ENCODE peak calls at places on chromosomes 6 and 20, in eight cellular contexts. C, L, N, Z, S, E, O and X are unnamed samples.

GRCh38 chr6:29502597-29502996 is 14.8 kb upstream of the MAS1L start:
- DNase-seq in S (no peak), E (peak), O (no peak), C (no peak), N (no peak), L (no peak), Z (peak), X (peak)

GRCh38 chr6:57138026-57138425 is 34.1 kb upstream of the BAG2 start:
- DNase-seq in O (no peak), L (no peak), S (no peak), E (no peak), N (no peak), Z (no peak), C (no peak), X (no peak)

GRCh38 chr6:24827970-24828369 is 29.3 kb upstream of the ARMH2 start:
- DNase-seq in O (no peak), Z (no peak), L (no peak), C (no peak), E (no peak), N (no peak), S (no peak), X (no peak)

GRCh38 chr20:9573598-9573997 is 59.2 kb downstream of the LAMP5 start:
- DNase-seq in O (no peak), L (no peak), Z (no peak), S (no peak), C (no peak), N (no peak), E (no peak), X (no peak)

GRCh38 chr6:129981598-129981997 is 36.8 kb upstream of the L3MBTL3 start:
- DNase-seq in O (no peak), Z (no peak), S (no peak), E (peak), C (no peak), N (no peak), L (peak), X (peak)

GRCh38 chr6:156773476-156773875 is 3.7 kb upstream of the ARID1B start:
- DNase-seq in S (no peak), E (no peak), O (no peak), C (no peak), L (no peak), N (no peak), Z (no peak), X (no peak)

GRCh38 chr6:149806127-149806526 is 56.6 kb downstream of the PCMT1 start:
- DNase-seq in Z (no peak), S (peak), N (no peak), L (no peak), O (no peak), E (peak), C (no peak), X (no peak)

GRCh38 chr6:41635365-41635764 is 2.9 kb upstream of the MDFI start:
- DNase-seq in N (no peak), S (no peak), E (no peak), O (no peak), L (no peak), C (no peak), Z (no peak), X (no peak)

GRCh38 chr6:33768644-33769120 is 20.2 kb downstream of the LEMD2 start:
- DNase-seq in Z (peak), N (peak), E (peak), C (peak), S (peak), O (peak), L (peak), X (peak)

GRCh38 chr6:11432091-11432490 is 105.5 kb upstream of the TMEM170B start:
- DNase-seq in C (no peak), O (no peak), Z (no peak), S (no peak), E (no peak), L (no peak), N (no peak), X (no peak)

GRCh38 chr20:41738584-41739193 is 120.5 kb upstream of the CHD6 start:
- DNase-seq in C (peak), E (peak), N (peak), L (peak), S (peak), O (peak), Z (peak), X (peak)

GRCh38 chr20:51750037-51750769 is 18.0 kb downstream of the ATP9A start:
- DNase-seq in S (peak), O (no peak), C (peak), N (peak), L (no peak), E (peak), Z (peak), X (peak)

GRCh38 chr20:51540585-51540984 is 1.9 kb downstream of the NFATC2 start:
- DNase-seq in O (no peak), S (no peak), C (no peak), L (no peak), Z (no peak), N (no peak), E (no peak), X (no peak)

GRCh38 chr6:148518371-148519156 is 175.9 kb downstream of the SASH1 start:
- DNase-seq in S (peak), Z (no peak), N (peak), O (no peak), C (no peak), L (no peak), E (no peak), X (no peak)

DNA sequence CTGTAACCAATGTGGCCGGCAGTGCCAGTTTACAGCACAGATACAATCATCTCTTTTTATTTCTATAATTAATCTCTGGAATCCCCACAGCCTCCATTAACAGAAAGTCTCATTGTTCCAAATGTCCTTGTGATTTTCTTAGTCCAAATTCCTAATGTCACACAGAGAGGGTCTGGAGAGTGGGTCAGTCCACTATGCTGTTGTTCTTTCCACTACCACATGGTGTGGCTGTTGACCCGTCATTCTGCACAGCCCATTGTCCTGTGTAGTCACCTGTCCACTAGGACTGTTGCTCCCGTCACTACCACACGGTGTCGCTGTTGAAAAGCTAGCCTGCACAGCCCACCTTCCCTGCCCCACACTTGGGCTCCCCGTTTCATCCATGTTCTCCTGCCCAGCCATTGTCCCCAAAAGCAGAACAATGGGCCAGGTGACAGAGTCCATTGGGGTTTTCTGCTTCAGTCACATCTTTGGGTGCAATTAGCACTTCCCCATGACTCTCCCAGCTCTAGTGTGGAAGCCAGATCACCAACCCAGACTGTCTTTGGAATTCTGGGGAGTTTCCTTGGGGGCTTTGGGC is 8.6 kb upstream of the LBP start:
- DNase-seq in S (no peak), C (no peak), E (no peak), O (no peak), N (no peak), Z (peak), L (no peak), X (peak)
- TF ChIP-seq CTCF in S (peak), C (no peak), E (peak), O (peak), N (peak), Z (peak), L (peak), X (peak)

GRCh38 chr6:89314692-89315091 is 407 bp downstream of the GABRR2 start:
- DNase-seq in N (no peak), E (no peak), S (no peak), O (no peak), C (no peak), L (no peak), Z (no peak), X (no peak)

GRCh38 chr6:89310929-89311328 is 4.2 kb downstream of the GABRR2 start:
- DNase-seq in Z (no peak), E (peak), N (no peak), O (no peak), S (peak), C (no peak), L (no peak), X (no peak)

GRCh38 chr6:89313006-89313405 is 2.1 kb downstream of the GABRR2 start:
- DNase-seq in Z (peak), S (peak), E (peak), C (peak), O (no peak), N (peak), L (no peak), X (peak)

GRCh38 chr6:89311530-89311852 is 3.6 kb downstream of the GABRR2 start:
- DNase-seq in O (no peak), Z (no peak), C (no peak), N (no peak), E (no peak), S (no peak), L (no peak), X (no peak)

DNA sequence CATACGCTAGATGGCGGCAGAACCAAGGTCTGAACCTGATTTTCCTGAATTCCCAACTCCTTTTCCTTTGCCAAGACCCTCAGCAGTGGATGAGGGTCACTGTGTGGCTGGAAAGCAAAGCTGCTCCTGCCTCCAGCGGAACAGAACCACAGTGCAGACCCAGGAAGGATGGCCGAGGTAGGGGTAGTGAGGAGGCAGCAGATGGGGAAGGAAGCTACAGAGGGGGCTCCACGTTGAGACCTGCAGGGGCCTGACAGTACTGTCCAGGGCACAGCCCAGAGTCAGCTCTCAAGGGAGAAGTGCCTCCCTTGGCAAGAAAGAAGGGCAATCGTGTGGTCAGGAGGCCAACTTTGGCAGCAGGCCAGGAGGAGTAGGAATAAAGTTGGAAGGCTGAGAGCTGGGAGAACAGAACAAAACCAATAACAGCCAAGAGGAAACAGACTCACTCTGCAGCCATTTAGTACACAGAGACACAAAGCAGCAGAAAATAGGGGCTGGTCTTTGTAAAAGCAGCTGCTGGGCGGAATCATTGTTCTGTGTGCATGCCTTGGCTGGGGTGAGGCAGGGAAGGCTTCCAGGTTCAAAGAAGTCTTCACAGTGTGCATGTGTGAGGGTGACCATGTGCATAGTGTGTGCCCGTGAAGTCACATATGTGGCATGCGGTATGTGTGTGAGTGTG is 3.1 kb downstream of the GABRR2 start:
- DNase-seq in O (no peak), L (no peak), S (peak), E (peak), C (peak), Z (peak), N (peak), X (peak)
- TF ChIP-seq CTCF in O (no peak), L (no peak), S (peak), E (peak), C (peak), Z (peak), N (peak), X (peak)

DNA sequence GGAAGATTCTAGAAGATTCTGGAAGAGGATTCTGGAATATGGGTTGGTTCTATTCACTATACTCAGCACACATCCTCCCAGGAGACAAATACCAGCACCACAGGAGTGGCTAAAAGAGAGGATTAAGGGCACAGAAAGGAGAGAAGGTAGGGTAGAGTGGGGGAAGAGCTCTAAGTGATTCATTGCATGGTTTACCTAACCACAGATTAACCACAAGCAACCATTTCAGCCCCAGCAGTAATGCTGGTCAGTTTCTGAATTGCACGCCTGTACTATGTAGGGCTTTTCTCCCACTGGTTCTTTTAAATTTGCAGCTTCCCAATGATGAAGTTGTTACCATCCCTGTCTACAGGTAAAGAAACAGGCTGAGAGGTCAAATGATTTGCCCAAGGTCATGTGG is 192.7 kb upstream of the PMEPA1 start:
- DNase-seq in O (peak), S (peak), N (no peak), Z (peak), E (peak), C (no peak), L (peak), X (peak)
- TF ChIP-seq CTCF in O (no peak), S (peak), N (no peak), Z (peak), E (peak), C (no peak), L (no peak), X (peak)

DNA sequence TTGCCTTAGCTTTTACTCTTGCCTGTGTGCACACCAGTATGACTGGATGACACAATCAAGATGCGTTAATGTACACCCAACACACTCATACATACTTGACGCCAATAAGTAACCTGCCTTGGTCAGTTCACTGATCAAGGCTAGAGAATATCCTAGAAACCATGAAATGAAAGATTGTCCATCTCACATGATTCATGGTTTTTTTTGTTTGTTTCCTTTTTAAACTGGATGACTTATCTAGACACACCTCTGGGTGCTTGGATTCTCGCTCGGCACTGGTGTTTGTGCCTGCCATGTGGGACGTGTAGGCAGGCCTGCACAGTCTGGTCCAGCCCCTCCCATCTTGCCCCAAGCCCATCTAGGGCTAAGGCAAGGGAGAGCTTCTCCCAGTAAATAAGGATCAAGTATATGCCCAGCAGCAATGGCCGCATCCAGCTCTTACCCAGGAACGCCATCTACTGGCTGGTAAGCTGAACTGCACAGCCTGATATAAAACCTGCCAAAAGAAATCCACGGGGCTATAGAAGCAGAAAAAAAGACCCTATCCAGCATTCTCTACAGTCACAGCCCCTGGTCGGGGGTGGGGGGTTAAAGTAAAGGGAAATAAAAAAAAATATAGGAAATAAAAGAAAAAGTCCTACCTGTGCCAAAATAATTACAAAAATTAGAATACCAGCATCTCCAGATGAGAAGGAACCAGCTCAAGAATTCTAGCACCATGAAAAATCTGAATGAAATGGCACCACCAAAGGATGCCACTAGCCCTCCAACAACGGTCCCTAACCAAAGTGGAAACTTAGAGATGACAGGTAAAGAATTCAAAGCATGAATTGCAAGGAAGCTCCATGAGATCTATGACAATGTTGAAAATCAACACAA is 73.3 kb downstream of the OTOR start:
- DNase-seq in Z (peak), L (peak), C (peak), N (no peak), S (peak), O (peak), E (peak), X (peak)
- TF ChIP-seq CTCF in Z (peak), L (peak), C (peak), N (peak), S (peak), O (peak), E (peak), X (peak)

DNA sequence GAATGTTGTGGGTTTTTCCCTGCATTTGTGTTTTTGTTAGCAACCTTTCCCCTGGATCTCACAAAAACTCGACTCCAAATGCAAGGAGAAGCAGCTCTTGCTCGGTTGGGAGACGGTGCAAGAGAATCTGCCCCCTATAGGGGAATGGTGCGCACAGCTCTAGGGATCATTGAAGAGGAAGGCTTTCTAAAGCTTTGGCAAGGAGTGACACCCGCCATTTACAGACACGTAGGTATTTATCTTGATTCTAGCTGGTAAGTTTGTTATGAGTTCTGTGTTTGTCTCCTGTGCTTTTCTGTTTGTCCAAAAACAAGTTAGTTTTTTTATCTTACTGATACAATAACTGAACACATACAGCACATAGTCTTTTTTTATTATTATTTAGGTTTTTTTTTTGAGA is 3.0 kb downstream of the SLC25A27 start:
- DNase-seq in N (no peak), Z (no peak), S (no peak), L (no peak), E (no peak), C (peak), O (no peak), X (no peak)
- TF ChIP-seq CTCF in N (no peak), Z (peak), S (peak), L (no peak), E (peak), C (no peak), O (no peak), X (peak)